ENCODE peak calls at places on chromosomes 2 and 18, in nine cellular contexts. Y is K562, Z is A549, D is nephron progenitor cell, R is MM.1S, Q is AG09319, H is HFFc6, P is foreskin fibroblast, C is mucosa of descending colon. W is an unnamed sample.

GRCh38 chr2:69026026-69026425 is 13.0 kb downstream of the ANTXR1 start:
- DNase-seq in C (peak), Y (peak), R (peak), Q (no peak), P (peak), D (no peak), Z (no peak), H (peak), W (no peak)

GRCh38 chr2:43075906-43076585 is 150.4 kb downstream of the ZFP36L2 start:
- DNase-seq in Z (no peak), R (no peak), P (peak), C (no peak), D (no peak), Y (no peak), Q (no peak), H (peak), W (no peak)

GRCh38 chr2:199922856-199923255 is 11.8 kb downstream of the C2orf69 start:
- DNase-seq in Y (no peak), D (no peak), R (no peak), Z (no peak), H (no peak), C (no peak), P (peak), Q (no peak), W (no peak)

GRCh38 chr2:165720526-165720925 is 73.5 kb downstream of the GALNT3 start:
- DNase-seq in C (no peak), H (peak), D (no peak), Z (no peak), Y (no peak), P (peak), Q (peak), R (no peak), W (no peak)

GRCh38 chr2:200189964-200190363 is 116.5 kb upstream of the SPATS2L start:
- DNase-seq in R (no peak), Z (no peak), Q (no peak), P (peak), C (no peak), Y (no peak), D (no peak), H (peak), W (no peak)

GRCh38 chr2:136135924-136136906 is 18.3 kb upstream of the CXCR4 start:
- DNase-seq in P (no peak), R (peak), H (no peak), Z (no peak), D (no peak), C (peak), Q (no peak), Y (no peak), W (no peak)

GRCh38 chr2:158049129-158049855 is 52.4 kb upstream of the UPP2 start:
- DNase-seq in R (no peak), C (no peak), D (no peak), Z (no peak), H (no peak), P (no peak), Q (no peak), Y (no peak), W (no peak)

GRCh38 chr18:23838801-23839366 is 149.6 kb downstream of the LAMA3 start:
- DNase-seq in Q (no peak), H (peak), D (no peak), Z (no peak), P (peak), Y (no peak), C (no peak), R (no peak), W (no peak)

GRCh38 chr2:47801118-47801517 is 18.2 kb downstream of the MSH6 start:
- DNase-seq in P (no peak), C (no peak), Z (no peak), R (no peak), Y (no peak), D (no peak), H (no peak), Q (no peak), W (no peak)

GRCh38 chr2:47653909-47654789 is 128.8 kb upstream of the MSH6 start:
- DNase-seq in Y (peak), P (no peak), H (no peak), Q (no peak), R (no peak), C (peak), D (peak), Z (no peak), W (no peak)

GRCh38 chr2:72204782-72205545 is 57.3 kb upstream of the CYP26B1 start:
- DNase-seq in C (no peak), R (no peak), Z (no peak), Y (no peak), Q (no peak), D (no peak), P (peak), H (no peak), W (no peak)

GRCh38 chr18:36872329-36872728 is 43.4 kb downstream of the KIAA1328 start:
- DNase-seq in P (no peak), R (no peak), C (no peak), Y (no peak), Q (no peak), D (no peak), Z (no peak), H (no peak), W (no peak)

GRCh38 chr2:79512442-79513401 is at the start of gene CTNNA2:
- DNase-seq in H (no peak), Y (peak), R (peak), Q (no peak), C (peak), D (peak), Z (peak), P (peak), W (peak)

GRCh38 chr18:31419457-31419932 is 28.0 kb upstream of the DSG3 start:
- DNase-seq in R (no peak), C (no peak), Z (no peak), Q (no peak), D (no peak), Y (no peak), P (no peak), H (no peak), W (no peak)

GRCh38 chr2:70515938-70516337 is 37.7 kb downstream of the TGFA start:
- DNase-seq in Z (no peak), Y (no peak), H (no peak), D (no peak), P (no peak), C (no peak), R (no peak), Q (no peak), W (no peak)

GRCh38 chr2:35790292-35790691 is 565.3 kb upstream of the CRIM1 start:
- DNase-seq in D (no peak), H (no peak), Q (no peak), C (no peak), Z (no peak), P (no peak), Y (no peak), R (no peak), W (no peak)

GRCh38 chr2:233331536-233331935 is 22.8 kb upstream of the DGKD start:
- DNase-seq in Q (no peak), Y (no peak), P (no peak), D (no peak), C (peak), Z (no peak), H (no peak), R (peak), W (no peak)

GRCh38 chr2:73981081-73981968 is 3.4 kb upstream of the TET3 start:
- DNase-seq in H (no peak), Y (peak), Z (peak), P (peak), C (peak), D (peak), R (no peak), Q (no peak), W (peak)

GRCh38 chr2:42360493-42360889 is 526 bp downstream of the COX7A2L start:
- DNase-seq in D (no peak), Q (no peak), Y (no peak), R (no peak), P (no peak), H (no peak), Z (no peak), C (no peak), W (no peak)

GRCh38 chr2:163692611-163693482 is 43.0 kb downstream of the FIGN start:
- DNase-seq in Q (no peak), P (peak), Y (no peak), Z (no peak), D (no peak), C (no peak), H (no peak), R (no peak), W (no peak)

GRCh38 chr18:24209558-24209957 is 70.7 kb downstream of the CABYR start:
- DNase-seq in P (no peak), C (no peak), R (no peak), Y (no peak), Q (no peak), D (no peak), H (peak), Z (no peak), W (no peak)

GRCh38 chr2:10009811-10010781 is 33.3 kb upstream of the KLF11 start:
- DNase-seq in D (no peak), P (peak), R (no peak), Z (no peak), Q (peak), H (no peak), Y (no peak), C (peak), W (no peak)

GRCh38 chr2:136384541-136385303 is 266.8 kb upstream of the CXCR4 start:
- DNase-seq in P (no peak), R (peak), H (peak), Q (peak), D (peak), Y (peak), Z (peak), C (peak), W (no peak)

GRCh38 chr2:27520316-27520715 is 23.7 kb downstream of the GCKR start:
- DNase-seq in Y (no peak), D (no peak), C (no peak), Q (no peak), Z (no peak), R (no peak), H (no peak), P (no peak), W (no peak)

GRCh38 chr18:58132595-58133191 is 88.7 kb downstream of the NEDD4L start:
- DNase-seq in D (no peak), Q (no peak), P (peak), H (no peak), R (no peak), C (no peak), Y (no peak), Z (no peak), W (no peak)

GRCh38 chr2:11764359-11764758 is 17.9 kb downstream of the LPIN1 start:
- DNase-seq in H (no peak), Z (no peak), P (no peak), Y (no peak), Q (no peak), C (peak), R (no peak), D (no peak), W (no peak)

GRCh38 chr2:226364217-226364616 is 435.4 kb downstream of the IRS1 start:
- DNase-seq in Y (no peak), Z (no peak), C (no peak), Q (no peak), R (no peak), D (no peak), P (no peak), H (no peak), W (no peak)

GRCh38 chr18:78896111-78896510 is 83.5 kb upstream of the SALL3 start:
- DNase-seq in C (no peak), Z (no peak), P (no peak), H (no peak), Y (no peak), R (no peak), D (no peak), Q (no peak), W (no peak)

GRCh38 chr2:127479219-127479825 is 47.0 kb downstream of the IWS1 start:
- DNase-seq in Y (peak), C (no peak), H (peak), D (no peak), Z (peak), R (peak), P (peak), Q (peak), W (no peak)

GRCh38 chr2:75556679-75557366 is 3.9 kb downstream of the EVA1A start:
- DNase-seq in R (no peak), C (no peak), D (no peak), H (no peak), Q (no peak), Y (no peak), Z (no peak), P (no peak), W (no peak)
- TF ChIP-seq CTCF in R (no peak), C (no peak), D (no peak), H (no peak), Q (no peak), Y (no peak), Z (no peak), P (no peak), W (no peak)

DNA sequence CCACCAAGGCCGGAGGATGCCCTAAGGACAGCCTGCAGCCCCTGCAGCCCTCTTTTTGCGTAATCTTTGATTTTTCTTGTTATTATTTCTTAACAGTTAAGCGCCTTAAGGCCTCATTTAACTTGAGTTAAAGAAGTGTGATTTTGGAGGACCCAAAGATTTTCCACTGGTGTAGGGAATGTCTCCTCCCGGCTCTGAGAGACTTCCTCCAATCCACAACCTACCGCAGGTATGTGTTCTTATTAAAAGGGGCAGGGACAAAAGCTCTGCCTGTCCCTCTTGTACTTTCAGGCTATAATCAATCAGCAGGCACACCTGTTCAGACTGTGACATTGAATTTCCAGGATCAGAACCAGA is 285.1 kb downstream of the PRKCE start:
- DNase-seq in H (no peak), P (no peak), Z (no peak), C (no peak), R (no peak), Q (no peak), Y (no peak), D (no peak), W (no peak)
- TF ChIP-seq CTCF in H (peak), P (no peak), Z (no peak), C (no peak), R (peak), Q (no peak), Y (no peak), D (no peak), W (no peak)

GRCh38 chr2:54099834-54100595 is 15.4 kb upstream of the ACYP2 start:
- DNase-seq in Q (no peak), C (no peak), D (no peak), Z (no peak), Y (no peak), R (peak), P (no peak), H (no peak), W (no peak)

GRCh38 chr2:54106631-54107454 is 8.6 kb upstream of the ACYP2 start:
- DNase-seq in Y (peak), Z (peak), P (peak), H (peak), R (peak), C (peak), Q (no peak), D (peak), W (no peak)

GRCh38 chr2:54100772-54101171 is 14.6 kb upstream of the ACYP2 start:
- DNase-seq in Z (no peak), H (no peak), D (no peak), R (no peak), Y (no peak), Q (no peak), P (no peak), C (no peak), W (no peak)

GRCh38 chr2:54107455-54107764 is 8.0 kb upstream of the ACYP2 start:
- DNase-seq in C (no peak), Q (no peak), Y (no peak), H (no peak), R (no peak), P (no peak), Z (no peak), D (no peak), W (no peak)

DNA sequence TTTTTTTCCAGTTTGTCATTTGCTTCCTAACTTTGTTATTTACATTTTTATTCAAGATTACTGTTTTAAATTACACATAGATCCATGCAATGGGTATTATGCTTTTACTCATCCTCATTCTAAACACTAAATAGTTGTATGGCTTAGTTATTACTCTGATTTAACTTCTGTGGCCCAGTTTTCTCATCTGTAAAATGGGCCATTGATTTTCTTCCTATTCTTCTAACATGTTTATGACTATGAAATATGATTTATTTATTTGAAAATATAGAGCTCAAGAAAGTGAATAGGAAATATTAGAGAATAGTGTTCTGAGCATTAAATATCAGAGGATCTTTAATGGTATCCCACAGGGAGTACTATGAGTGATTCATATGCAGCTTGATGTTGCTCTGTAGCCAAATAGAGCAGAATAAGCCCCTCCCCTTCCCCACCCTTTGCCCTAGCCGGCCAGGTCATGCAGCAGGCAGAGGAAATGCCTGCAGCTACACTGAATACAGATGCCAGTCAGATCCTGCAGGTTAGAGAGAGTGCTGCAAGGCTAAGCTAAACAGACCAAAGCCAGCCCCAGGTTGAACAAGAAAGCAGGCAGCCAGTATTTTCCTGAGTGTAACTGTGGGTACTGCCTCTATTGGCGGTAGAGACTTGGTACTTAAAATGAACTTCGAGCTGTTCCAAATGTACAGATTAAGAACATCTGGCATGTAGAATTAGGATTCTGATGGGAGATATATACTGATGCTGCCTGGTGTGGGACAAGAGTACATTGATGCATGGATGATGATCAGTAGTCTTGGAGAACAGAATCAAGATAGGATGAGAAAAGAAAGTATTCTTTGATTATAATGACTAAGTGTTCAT is 11.7 kb upstream of the ACYP2 start:
- DNase-seq in H (peak), D (peak), C (peak), Q (no peak), P (peak), R (peak), Y (peak), Z (peak), W (no peak)
- TF ChIP-seq CTCF in H (no peak), D (no peak), C (no peak), Q (no peak), P (peak), R (peak), Y (no peak), Z (no peak), W (no peak)

GRCh38 chr2:100886054-100886453 is 66.1 kb downstream of the NPAS2 start:
- DNase-seq in Y (no peak), H (no peak), R (no peak), P (no peak), D (no peak), Z (no peak), C (no peak), Q (no peak), W (no peak)
- TF ChIP-seq CTCF in Y (no peak), H (no peak), R (no peak), P (no peak), D (no peak), Z (no peak), C (no peak), Q (no peak), W (no peak)

DNA sequence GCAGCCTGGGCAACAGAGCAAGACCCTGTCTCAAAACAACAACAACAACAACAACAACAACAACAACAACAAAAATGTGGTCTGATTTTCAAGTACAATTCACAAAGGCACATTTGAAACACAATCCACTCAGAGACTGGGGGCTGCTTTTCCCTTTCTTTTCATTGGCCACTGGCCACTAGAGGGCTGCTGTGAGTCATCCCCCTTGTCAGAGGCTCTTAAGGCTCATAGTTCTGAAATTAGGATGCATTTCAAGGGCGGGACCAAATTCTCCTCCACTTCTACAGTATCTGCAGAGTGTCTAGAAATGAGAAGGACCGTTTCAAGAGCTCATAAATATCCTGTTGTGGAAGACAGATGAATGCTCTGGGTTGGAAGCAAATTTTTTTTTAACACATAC is 285.4 kb downstream of the NRXN1 start:
- DNase-seq in Z (no peak), R (peak), C (peak), H (no peak), Q (no peak), P (peak), D (peak), Y (peak), W (no peak)
- TF ChIP-seq CTCF in Z (peak), R (peak), C (no peak), H (peak), Q (no peak), P (peak), D (peak), Y (peak), W (no peak)

GRCh38 chr2:86695053-86695691 is 24.9 kb upstream of the RMND5A start:
- DNase-seq in P (peak), H (no peak), Z (peak), Y (no peak), D (no peak), R (no peak), C (peak), Q (no peak), W (no peak)
- TF ChIP-seq CTCF in P (no peak), H (no peak), Z (no peak), Y (no peak), D (no peak), R (no peak), C (no peak), Q (no peak), W (no peak)